ENCODE peak calls at places on chromosomes 2 and 18, in seven cellular contexts. T is activated CD4-positive, alpha-beta T cell treated with anti-CD3 and anti-CD28 coated beads for 24 hours; P is mesenchymal stem cell; W is neural progenitor cell; E is heart right ventricle; R is foreskin fibroblast; Q is epithelial cell of esophagus. U is an unnamed sample.
A peak's percentile ranks its signal among the peaks of the same experiment; 100 is the strongest.

GRCh38 chr2:171652411-171652775 is 34.9 kb upstream of the DYNC1I2 start:
- DNase-seq in T (no peak), P (peak; percentile 18), W (no peak), E (no peak), R (peak; percentile 17), Q (peak; percentile 93), U (no peak)

GRCh38 chr18:48743046-48743445 is 204.2 kb downstream of the CTIF start:
- DNase-seq in T (no peak), P (peak; percentile 37), W (no peak), E (peak; percentile 37), R (peak; percentile 83), Q (peak; percentile 54), U (peak; percentile 61)

GRCh38 chr18:57029761-57030160 is 117.1 kb upstream of the BOD1L2 start:
- DNase-seq in T (no peak), P (no peak), W (peak; percentile 42), E (no peak), R (no peak), Q (peak; percentile 30), U (peak; percentile 3)

GRCh38 chr2:109427661-109428091 is 186.1 kb downstream of the SEPTIN10 start:
- DNase-seq in T (no peak), P (no peak), W (no peak), E (no peak), R (no peak), Q (no peak), U (no peak)

GRCh38 chr2:26449278-26450030 is 28.5 kb downstream of the OTOF start:
- DNase-seq in T (no peak), P (no peak), W (no peak), E (no peak), R (no peak), Q (no peak), U (no peak)

GRCh38 chr18:25033747-25034471 is 318.1 kb downstream of the ZNF521 start:
- DNase-seq in T (no peak), P (no peak), W (no peak), E (no peak), R (no peak), Q (peak; percentile 52), U (no peak)

GRCh38 chr2:240131296-240131695 is 4.8 kb downstream of the COPS9 start:
- DNase-seq in T (no peak), P (no peak), W (no peak), E (no peak), R (no peak), Q (no peak), U (no peak)

GRCh38 chr2:8089596-8089995 is 592.3 kb upstream of the ID2 start:
- DNase-seq in T (no peak), P (peak; percentile 89), W (no peak), E (no peak), R (no peak), Q (peak; percentile 46), U (peak; percentile 99)